ENCODE peak calls at places on chromosomes 11 and 22, in six cellular contexts. One of them, this sample, is unnamed.

GRCh38 chr11:30023037-30023436 is 6.2 kb upstream of the KCNA4 start:
- DNase-seq in CD8-positive, alpha-beta memory T cell: no peak
- DNase-seq in mesendoderm: no peak
- DNase-seq in heart right ventricle: no peak
- DNase-seq in OCI-LY7: no peak
- DNase-seq in naive thymus-derived CD4-positive, alpha-beta T cell: no peak
- DNase-seq in this sample: no peak

GRCh38 chr11:91730620-91731019 is 494.0 kb upstream of the FAT3 start:
- DNase-seq in mesendoderm: peak; percentile 69
- DNase-seq in OCI-LY7: no peak
- DNase-seq in CD8-positive, alpha-beta memory T cell: no peak
- DNase-seq in naive thymus-derived CD4-positive, alpha-beta T cell: no peak
- DNase-seq in heart right ventricle: no peak
- DNase-seq in this sample: no peak

GRCh38 chr11:79971255-79971654 is 530.4 kb upstream of the TENM4 start:
- DNase-seq in OCI-LY7: no peak
- DNase-seq in mesendoderm: peak; percentile 61
- DNase-seq in heart right ventricle: no peak
- DNase-seq in naive thymus-derived CD4-positive, alpha-beta T cell: no peak
- DNase-seq in CD8-positive, alpha-beta memory T cell: no peak
- DNase-seq in this sample: no peak

GRCh38 chr11:114914231-114915005 is 236.1 kb downstream of the NXPE2 start:
- DNase-seq in OCI-LY7: no peak
- DNase-seq in mesendoderm: no peak
- DNase-seq in naive thymus-derived CD4-positive, alpha-beta T cell: no peak
- DNase-seq in CD8-positive, alpha-beta memory T cell: no peak
- DNase-seq in heart right ventricle: no peak
- DNase-seq in this sample: no peak

GRCh38 chr11:71964641-71965040 is 34.1 kb upstream of the IL18BP start:
- DNase-seq in heart right ventricle: no peak
- DNase-seq in CD8-positive, alpha-beta memory T cell: no peak
- DNase-seq in naive thymus-derived CD4-positive, alpha-beta T cell: no peak
- DNase-seq in OCI-LY7: no peak
- DNase-seq in mesendoderm: no peak
- DNase-seq in this sample: no peak

GRCh38 chr11:119031912-119032280 is 1.2 kb upstream of the SLC37A4 start:
- DNase-seq in heart right ventricle: no peak
- DNase-seq in naive thymus-derived CD4-positive, alpha-beta T cell: no peak
- DNase-seq in mesendoderm: no peak
- DNase-seq in CD8-positive, alpha-beta memory T cell: no peak
- DNase-seq in OCI-LY7: no peak
- DNase-seq in this sample: no peak

GRCh38 chr22:23270212-23270733 is 90.0 kb downstream of the BCR start:
- DNase-seq in CD8-positive, alpha-beta memory T cell: no peak
- DNase-seq in naive thymus-derived CD4-positive, alpha-beta T cell: no peak
- DNase-seq in OCI-LY7: peak; percentile 64
- DNase-seq in heart right ventricle: no peak
- DNase-seq in mesendoderm: peak; percentile 59
- DNase-seq in this sample: no peak

GRCh38 chr22:25407226-25407858 is 157.1 kb upstream of the GRK3 start:
- DNase-seq in heart right ventricle: no peak
- DNase-seq in mesendoderm: no peak
- DNase-seq in CD8-positive, alpha-beta memory T cell: no peak
- DNase-seq in naive thymus-derived CD4-positive, alpha-beta T cell: no peak
- DNase-seq in OCI-LY7: no peak
- DNase-seq in this sample: no peak

GRCh38 chr11:33712436-33712835 is 11.8 kb upstream of the C11orf91 start:
- DNase-seq in naive thymus-derived CD4-positive, alpha-beta T cell: no peak
- DNase-seq in OCI-LY7: no peak
- DNase-seq in heart right ventricle: no peak
- DNase-seq in CD8-positive, alpha-beta memory T cell: no peak
- DNase-seq in mesendoderm: no peak
- DNase-seq in this sample: no peak

GRCh38 chr22:20433191-20433590 is 4.4 kb downstream of the SCARF2 start:
- DNase-seq in OCI-LY7: no peak
- DNase-seq in naive thymus-derived CD4-positive, alpha-beta T cell: no peak
- DNase-seq in CD8-positive, alpha-beta memory T cell: no peak
- DNase-seq in mesendoderm: no peak
- DNase-seq in heart right ventricle: no peak
- DNase-seq in this sample: no peak

GRCh38 chr11:117010808-117011540 is 87.3 kb downstream of the SIK3 start:
- DNase-seq in OCI-LY7: no peak
- DNase-seq in naive thymus-derived CD4-positive, alpha-beta T cell: no peak
- DNase-seq in mesendoderm: no peak
- DNase-seq in CD8-positive, alpha-beta memory T cell: no peak
- DNase-seq in heart right ventricle: no peak
- DNase-seq in this sample: no peak

GRCh38 chr11:117005758-117006157 is 92.5 kb downstream of the SIK3 start:
- DNase-seq in OCI-LY7: no peak
- DNase-seq in heart right ventricle: no peak
- DNase-seq in CD8-positive, alpha-beta memory T cell: no peak
- DNase-seq in naive thymus-derived CD4-positive, alpha-beta T cell: no peak
- DNase-seq in mesendoderm: no peak
- DNase-seq in this sample: no peak

GRCh38 chr11:117011541-117011908 is 86.7 kb downstream of the SIK3 start:
- DNase-seq in CD8-positive, alpha-beta memory T cell: no peak
- DNase-seq in mesendoderm: no peak
- DNase-seq in heart right ventricle: no peak
- DNase-seq in OCI-LY7: no peak
- DNase-seq in naive thymus-derived CD4-positive, alpha-beta T cell: no peak
- DNase-seq in this sample: no peak

GRCh38 chr11:117009905-117010605 is 88.2 kb downstream of the SIK3 start:
- DNase-seq in mesendoderm: peak; percentile 93
- DNase-seq in OCI-LY7: no peak
- DNase-seq in CD8-positive, alpha-beta memory T cell: no peak
- DNase-seq in heart right ventricle: no peak
- DNase-seq in naive thymus-derived CD4-positive, alpha-beta T cell: no peak
- DNase-seq in this sample: no peak
- H3K27ac ChIP-seq in mesendoderm: peak overlapping the region; percentile 51
- H3K27ac ChIP-seq in OCI-LY7: no peak overlapping the region
- H3K27ac ChIP-seq in CD8-positive, alpha-beta memory T cell: no peak overlapping the region
- H3K27ac ChIP-seq in heart right ventricle: no peak overlapping the region
- H3K27ac ChIP-seq in naive thymus-derived CD4-positive, alpha-beta T cell: no peak overlapping the region
- H3K27ac ChIP-seq in this sample: no peak overlapping the region

GRCh38 chr11:83194284-83195175 is 1.0 kb downstream of the ANKRD42 start:
- DNase-seq in heart right ventricle: peak; percentile 39
- DNase-seq in naive thymus-derived CD4-positive, alpha-beta T cell: peak; percentile 56
- DNase-seq in mesendoderm: peak; percentile 77
- DNase-seq in CD8-positive, alpha-beta memory T cell: peak; percentile 59
- DNase-seq in OCI-LY7: peak; percentile 56
- DNase-seq in this sample: peak; percentile 88

GRCh38 chr11:83192846-83193245 is 666 bp upstream of the ANKRD42 start:
- DNase-seq in mesendoderm: no peak
- DNase-seq in CD8-positive, alpha-beta memory T cell: no peak
- DNase-seq in heart right ventricle: no peak
- DNase-seq in naive thymus-derived CD4-positive, alpha-beta T cell: no peak
- DNase-seq in OCI-LY7: no peak
- DNase-seq in this sample: no peak

GRCh38 chr11:83195176-83195531 is 1.6 kb downstream of the ANKRD42 start:
- DNase-seq in mesendoderm: peak; percentile 46
- DNase-seq in OCI-LY7: no peak
- DNase-seq in heart right ventricle: no peak
- DNase-seq in naive thymus-derived CD4-positive, alpha-beta T cell: no peak
- DNase-seq in CD8-positive, alpha-beta memory T cell: no peak
- DNase-seq in this sample: no peak

GRCh38 chr11:83193315-83194283 is at the start of gene ANKRD42:
- DNase-seq in OCI-LY7: peak; percentile 92
- DNase-seq in heart right ventricle: peak; percentile 96
- DNase-seq in CD8-positive, alpha-beta memory T cell: peak; percentile 84
- DNase-seq in naive thymus-derived CD4-positive, alpha-beta T cell: peak; percentile 86
- DNase-seq in mesendoderm: peak; percentile 99
- DNase-seq in this sample: peak; percentile 97

DNA sequence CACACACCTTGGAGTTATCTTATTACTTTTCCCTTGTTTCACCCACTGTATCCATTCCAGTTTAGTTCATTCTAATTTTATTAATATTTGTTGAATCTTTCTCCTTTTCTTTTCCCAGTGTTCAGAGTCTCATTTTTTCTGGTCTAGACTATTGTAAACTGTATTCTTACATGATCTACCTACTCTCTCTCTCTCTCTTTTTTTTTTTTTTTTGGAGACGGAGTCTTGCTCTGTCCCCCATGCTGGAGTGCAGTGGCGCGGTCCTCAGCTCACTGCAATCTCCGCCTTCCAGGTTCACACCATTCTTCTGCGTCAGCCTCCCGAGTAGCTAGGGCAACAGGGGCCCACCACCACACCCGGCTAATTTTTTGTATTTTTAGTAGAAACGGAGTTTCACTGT is 2.1 kb downstream of the ANKRD42 start:
- DNase-seq in heart right ventricle: no peak
- DNase-seq in CD8-positive, alpha-beta memory T cell: no peak
- DNase-seq in OCI-LY7: no peak
- DNase-seq in mesendoderm: no peak
- DNase-seq in naive thymus-derived CD4-positive, alpha-beta T cell: no peak
- DNase-seq in this sample: no peak
- H3K27ac ChIP-seq in heart right ventricle: no peak overlapping the region
- H3K27ac ChIP-seq in CD8-positive, alpha-beta memory T cell: no peak overlapping the region
- H3K27ac ChIP-seq in OCI-LY7: no peak overlapping the region
- H3K27ac ChIP-seq in mesendoderm: no peak overlapping the region
- H3K27ac ChIP-seq in naive thymus-derived CD4-positive, alpha-beta T cell: no peak overlapping the region
- H3K27ac ChIP-seq in this sample: no peak overlapping the region

DNA sequence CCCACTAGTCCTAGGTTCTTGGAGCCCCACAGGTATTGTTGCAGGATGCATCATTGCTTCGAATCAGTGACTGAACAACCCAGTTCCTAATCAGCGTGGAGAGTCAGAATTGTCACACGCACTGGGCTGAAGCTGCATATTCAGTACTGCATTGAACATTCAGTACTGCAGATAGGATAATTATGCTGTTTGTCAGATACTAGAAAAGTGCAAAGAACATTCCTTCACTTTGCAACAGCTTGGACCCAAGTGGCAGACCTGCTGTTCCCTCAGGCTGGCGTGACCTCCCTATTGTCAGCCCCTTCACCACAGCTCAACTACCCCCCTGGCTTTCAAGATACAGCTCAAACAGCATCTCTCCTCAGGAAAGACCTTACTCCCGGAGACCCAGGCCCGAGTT is 27.6 kb downstream of the NF2 start:
- DNase-seq in CD8-positive, alpha-beta memory T cell: no peak
- DNase-seq in heart right ventricle: no peak
- DNase-seq in mesendoderm: no peak
- DNase-seq in naive thymus-derived CD4-positive, alpha-beta T cell: no peak
- DNase-seq in OCI-LY7: no peak
- DNase-seq in this sample: no peak
- H3K27ac ChIP-seq in CD8-positive, alpha-beta memory T cell: no peak overlapping the region
- H3K27ac ChIP-seq in heart right ventricle: no peak overlapping the region
- H3K27ac ChIP-seq in mesendoderm: no peak overlapping the region
- H3K27ac ChIP-seq in naive thymus-derived CD4-positive, alpha-beta T cell: no peak overlapping the region
- H3K27ac ChIP-seq in OCI-LY7: no peak overlapping the region
- H3K27ac ChIP-seq in this sample: peak overlapping the region; percentile 77

GRCh38 chr11:1759851-1760220 is 3.9 kb downstream of the CTSD start:
- DNase-seq in heart right ventricle: no peak
- DNase-seq in naive thymus-derived CD4-positive, alpha-beta T cell: no peak
- DNase-seq in OCI-LY7: no peak
- DNase-seq in mesendoderm: no peak
- DNase-seq in CD8-positive, alpha-beta memory T cell: no peak
- DNase-seq in this sample: no peak

GRCh38 chr11:1758611-1759150 is 5.0 kb downstream of the CTSD start:
- DNase-seq in mesendoderm: no peak
- DNase-seq in naive thymus-derived CD4-positive, alpha-beta T cell: no peak
- DNase-seq in heart right ventricle: no peak
- DNase-seq in OCI-LY7: no peak
- DNase-seq in CD8-positive, alpha-beta memory T cell: no peak
- DNase-seq in this sample: peak; percentile 49

GRCh38 chr11:1757861-1758610 is 5.7 kb downstream of the CTSD start:
- DNase-seq in CD8-positive, alpha-beta memory T cell: peak; percentile 31
- DNase-seq in naive thymus-derived CD4-positive, alpha-beta T cell: peak; percentile 50
- DNase-seq in OCI-LY7: no peak
- DNase-seq in mesendoderm: no peak
- DNase-seq in heart right ventricle: no peak
- DNase-seq in this sample: no peak

GRCh38 chr11:1760351-1761109 is 3.2 kb downstream of the CTSD start:
- DNase-seq in heart right ventricle: peak; percentile 85
- DNase-seq in OCI-LY7: no peak
- DNase-seq in CD8-positive, alpha-beta memory T cell: no peak
- DNase-seq in naive thymus-derived CD4-positive, alpha-beta T cell: no peak
- DNase-seq in mesendoderm: no peak
- DNase-seq in this sample: peak; percentile 95

GRCh38 chr11:1759151-1759850 is 4.4 kb downstream of the CTSD start:
- DNase-seq in OCI-LY7: no peak
- DNase-seq in naive thymus-derived CD4-positive, alpha-beta T cell: no peak
- DNase-seq in heart right ventricle: no peak
- DNase-seq in CD8-positive, alpha-beta memory T cell: no peak
- DNase-seq in mesendoderm: no peak
- DNase-seq in this sample: peak; percentile 51
- H3K27ac ChIP-seq in OCI-LY7: no peak overlapping the region
- H3K27ac ChIP-seq in naive thymus-derived CD4-positive, alpha-beta T cell: peak overlapping the region; percentile 68
- H3K27ac ChIP-seq in heart right ventricle: peak overlapping the region; percentile 94
- H3K27ac ChIP-seq in CD8-positive, alpha-beta memory T cell: peak overlapping the region; percentile 54
- H3K27ac ChIP-seq in mesendoderm: no peak overlapping the region
- H3K27ac ChIP-seq in this sample: peak overlapping the region; percentile 85

DNA sequence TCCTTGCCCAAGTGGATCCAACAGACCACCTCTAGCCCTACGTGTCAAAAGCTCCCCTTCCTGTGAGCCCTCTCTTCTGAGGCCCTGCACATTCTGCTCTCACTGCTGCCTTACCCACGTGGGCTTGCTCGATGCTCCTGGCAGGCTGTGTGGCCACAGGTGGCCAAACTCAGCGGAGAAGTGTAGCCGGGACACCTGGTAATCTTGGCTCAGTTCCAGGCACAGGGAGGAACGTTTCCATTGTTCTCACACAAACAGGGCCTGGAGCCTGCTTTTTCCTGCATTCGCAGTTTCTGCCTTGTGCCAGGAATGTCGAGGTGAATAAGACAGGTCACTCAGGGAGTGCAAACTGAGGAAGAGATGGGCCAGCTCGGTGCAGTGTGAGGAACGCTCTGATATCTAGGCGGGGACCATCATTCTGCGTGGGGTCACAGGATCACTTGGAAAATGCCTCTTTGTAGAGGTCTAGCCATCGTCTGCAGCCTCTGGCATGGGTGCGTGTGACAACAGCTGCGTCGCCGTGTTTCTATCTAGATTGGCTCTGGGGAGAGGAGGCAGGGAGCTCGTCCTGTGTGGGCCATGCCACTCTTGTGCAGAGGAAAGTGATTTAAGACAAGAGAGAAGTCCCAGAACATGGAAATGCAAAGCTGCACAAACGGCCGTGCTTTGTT is 127.6 kb upstream of the PARVA start:
- DNase-seq in mesendoderm: no peak
- DNase-seq in CD8-positive, alpha-beta memory T cell: no peak
- DNase-seq in OCI-LY7: no peak
- DNase-seq in heart right ventricle: no peak
- DNase-seq in naive thymus-derived CD4-positive, alpha-beta T cell: no peak
- DNase-seq in this sample: no peak
- H3K27ac ChIP-seq in mesendoderm: no peak overlapping the region
- H3K27ac ChIP-seq in CD8-positive, alpha-beta memory T cell: no peak overlapping the region
- H3K27ac ChIP-seq in OCI-LY7: no peak overlapping the region
- H3K27ac ChIP-seq in heart right ventricle: no peak overlapping the region
- H3K27ac ChIP-seq in naive thymus-derived CD4-positive, alpha-beta T cell: no peak overlapping the region
- H3K27ac ChIP-seq in this sample: no peak overlapping the region

This sample was measured in right cardiac atrium.